ENCODE peak calls at places on chromosome 18, in nine cellular contexts. J is tibial nerve, H is testis, Q is adrenal gland, Z is A549, M is heart left ventricle, R is Peyer's patch, D is lower leg skin, E is HepG2. U is an unnamed sample.

GRCh38 chr18:51330148-51330547 is 132.7 kb upstream of the MEX3C start:
- DNase-seq in J (no peak), H (no peak), Q (no peak), M (no peak), Z (no peak), E (no peak), R (no peak), D (no peak), U (no peak)

GRCh38 chr18:69951182-69951581 is 3.5 kb upstream of the CD226 start:
- DNase-seq in M (no peak), R (no peak), Q (no peak), J (no peak), D (no peak), Z (no peak), H (no peak), E (peak; percentile 9), U (no peak)

GRCh38 chr18:47990981-47991380 is 60.5 kb upstream of the SMAD2 start:
- DNase-seq in E (no peak), R (no peak), Z (no peak), Q (no peak), M (no peak), H (no peak), J (no peak), D (no peak), U (no peak)

GRCh38 chr18:7255643-7256042 is 24.8 kb downstream of the LRRC30 start:
- DNase-seq in D (no peak), R (no peak), Q (no peak), J (no peak), Z (no peak), E (no peak), M (no peak), H (no peak), U (no peak)

GRCh38 chr18:45464619-45465018 is 150.7 kb upstream of the SLC14A2 start:
- DNase-seq in Q (no peak), J (no peak), H (peak; percentile 41), D (no peak), E (no peak), M (no peak), R (no peak), Z (no peak), U (no peak)

GRCh38 chr18:30359521-30359920 is 683.0 kb downstream of the DSC3 start:
- DNase-seq in Q (no peak), H (no peak), M (no peak), E (no peak), R (no peak), J (no peak), Z (no peak), D (no peak), U (no peak)

GRCh38 chr18:38526922-38527321 is 961.3 kb upstream of the CELF4 start:
- DNase-seq in H (no peak), Z (no peak), J (no peak), M (no peak), Q (no peak), D (no peak), E (no peak), R (no peak), U (no peak)

GRCh38 chr18:25144835-25145234 is 207.1 kb downstream of the ZNF521 start:
- DNase-seq in E (peak; percentile 0), J (no peak), M (no peak), R (no peak), D (no peak), Z (no peak), Q (peak; percentile 60), H (no peak), U (no peak)

GRCh38 chr18:35267809-35268208 is 22.2 kb downstream of the ZSCAN30 start:
- DNase-seq in Z (no peak), E (no peak), D (no peak), M (peak; percentile 65), J (no peak), H (peak; percentile 33), Q (peak; percentile 20), R (peak; percentile 79), U (no peak)

GRCh38 chr18:11976882-11977281 is 4.4 kb upstream of the IMPA2 start:
- DNase-seq in H (no peak), E (no peak), M (no peak), J (no peak), D (no peak), Z (peak; percentile 45), Q (no peak), R (no peak), U (no peak)

GRCh38 chr18:77984833-77985232 is 735.2 kb downstream of the GALR1 start:
- DNase-seq in J (no peak), Q (no peak), D (no peak), M (no peak), E (no peak), Z (no peak), H (no peak), R (no peak), U (no peak)

GRCh38 chr18:7590800-7591560 is 23.9 kb downstream of the PTPRM start:
- DNase-seq in H (no peak), M (no peak), E (no peak), Q (no peak), Z (no peak), R (no peak), D (no peak), J (no peak), U (no peak)

GRCh38 chr18:688322-688721 is 24.1 kb downstream of the ENOSF1 start:
- DNase-seq in R (no peak), E (no peak), J (no peak), D (no peak), M (no peak), H (no peak), Q (no peak), Z (no peak), U (no peak)
- TF ChIP-seq POLR2A in R (no peak), E (no peak), J (no peak), D (no peak), M (no peak), H (no peak), Q (no peak), Z (no peak), U (no peak)

GRCh38 chr18:79717555-79718074 is 38.0 kb downstream of the CTDP1 start:
- DNase-seq in D (no peak), H (no peak), R (no peak), Q (no peak), J (no peak), M (no peak), Z (no peak), E (no peak), U (no peak)

GRCh38 chr18:79717059-79717458 is 37.5 kb downstream of the CTDP1 start:
- DNase-seq in E (no peak), Q (no peak), Z (no peak), R (no peak), J (no peak), H (no peak), D (no peak), M (no peak), U (no peak)

GRCh38 chr18:79720359-79720733 is 40.7 kb downstream of the CTDP1 start:
- DNase-seq in R (no peak), J (no peak), M (no peak), E (no peak), Z (peak; percentile 10), H (no peak), D (no peak), Q (no peak), U (no peak)

GRCh38 chr18:79718878-79719477 is 39.4 kb downstream of the CTDP1 start:
- DNase-seq in H (no peak), Z (no peak), R (no peak), E (no peak), Q (no peak), M (no peak), D (no peak), J (no peak), U (no peak)

DNA sequence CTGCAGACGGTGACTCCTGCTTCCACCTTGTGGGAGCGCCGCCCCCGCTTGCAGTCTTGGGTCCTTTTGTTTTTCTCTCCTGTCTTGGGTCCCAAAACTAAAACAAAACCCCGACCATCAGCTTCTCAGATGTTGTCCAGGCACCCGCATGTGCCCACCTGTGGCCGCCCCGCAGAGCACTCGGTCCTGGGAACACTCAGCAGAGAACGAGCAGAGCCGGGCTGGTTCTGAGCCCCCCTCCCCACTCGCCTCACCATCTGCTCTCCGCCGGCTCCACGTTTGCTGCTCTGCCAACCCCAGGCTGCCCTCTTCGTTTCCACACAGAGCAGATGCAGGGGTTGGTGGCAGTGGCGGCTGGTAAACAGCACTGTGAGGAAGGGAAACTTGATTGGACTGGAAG is 38.5 kb downstream of the CTDP1 start:
- DNase-seq in R (no peak), E (no peak), Z (no peak), Q (no peak), H (no peak), M (no peak), D (no peak), J (no peak), U (no peak)
- TF ChIP-seq POLR2A in R (no peak), E (no peak), Z (no peak), Q (no peak), H (no peak), M (no peak), D (no peak), J (no peak), U (no peak)

DNA sequence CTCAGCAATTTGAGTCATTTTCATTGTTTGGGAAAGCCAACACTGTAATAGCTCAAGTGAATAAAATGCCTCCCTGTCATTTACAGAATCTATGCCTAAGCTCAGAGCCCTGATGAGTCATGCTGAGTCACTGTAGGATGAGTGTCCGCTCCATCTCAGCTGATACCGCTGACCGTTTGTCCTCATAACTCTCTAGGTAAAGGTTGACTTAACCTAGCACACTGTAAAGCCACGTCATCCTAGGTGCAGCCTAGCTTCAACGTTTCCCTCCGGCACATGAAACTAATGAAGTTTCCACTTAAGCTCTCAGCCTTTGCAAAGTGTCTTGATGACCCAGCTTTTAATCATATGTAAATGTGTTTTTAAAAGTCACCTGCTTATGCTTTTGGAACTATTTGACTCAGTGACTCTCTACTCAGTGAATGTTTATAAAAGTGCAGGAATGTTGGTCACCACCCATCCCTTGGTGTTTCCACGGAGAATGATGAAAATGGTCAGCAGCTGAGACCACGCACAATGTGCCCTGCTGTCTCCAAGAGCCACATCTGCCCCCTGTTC is 154.0 kb downstream of the PMAIP1 start:
- DNase-seq in D (no peak), M (no peak), E (peak; percentile 60), J (no peak), Q (peak; percentile 55), R (no peak), Z (peak; percentile 94), H (no peak), U (peak; percentile 17)
- TF ChIP-seq POLR2A in D (no peak), M (no peak), E (no peak), J (no peak), Q (no peak), R (no peak), Z (no peak), H (no peak), U (no peak)

DNA sequence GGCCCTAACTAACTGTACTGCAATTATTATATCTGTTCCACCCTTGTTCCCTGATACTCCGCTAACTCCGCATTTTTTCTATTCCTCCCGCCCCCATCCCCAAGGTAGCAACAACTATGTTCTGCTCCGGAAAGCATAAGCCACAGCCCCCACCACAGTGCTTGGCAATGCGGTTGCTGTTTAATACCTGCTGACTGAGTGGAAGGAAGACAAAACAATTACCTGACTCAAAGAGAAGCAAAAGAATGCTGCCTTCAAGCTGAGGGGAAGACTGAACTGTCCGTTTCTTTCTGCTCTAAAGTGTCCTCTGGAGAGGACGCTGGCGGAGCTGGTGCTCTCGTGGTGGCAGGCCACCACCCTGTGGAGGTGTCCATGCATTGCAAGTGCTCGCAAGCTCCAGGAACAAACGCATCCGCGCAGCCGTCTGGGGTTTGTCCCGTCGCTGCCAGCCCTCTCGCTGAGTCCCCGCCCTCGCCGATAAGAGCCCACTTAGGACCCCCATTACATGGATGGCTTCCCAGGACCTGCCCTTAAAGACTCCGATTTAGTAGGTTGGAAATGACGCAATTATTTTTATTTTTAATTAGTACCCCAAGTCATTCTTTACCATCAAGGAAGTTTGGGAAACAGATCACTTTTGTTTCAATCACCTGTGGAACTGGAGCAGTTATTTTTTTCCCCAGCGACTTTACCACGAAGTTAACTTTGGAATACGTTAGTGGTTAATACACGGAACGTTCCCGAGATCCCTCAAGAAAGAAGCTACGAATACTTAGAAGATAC is 1.6 kb upstream of the MYL12A start:
- DNase-seq in D (peak; percentile 86), Z (peak; percentile 89), R (peak; percentile 91), Q (peak; percentile 95), E (peak; percentile 81), M (peak; percentile 94), H (peak; percentile 95), J (peak; percentile 77), U (peak; percentile 53)
- TF ChIP-seq POLR2A in D (no peak), Z (no peak), R (no peak), Q (no peak), E (peak; percentile 41), M (peak; percentile 22), H (no peak), J (no peak), U (no peak)